ENCODE peak calls at places on chromosomes 12 and 14, in seven cellular contexts. M is cardiac muscle cell, J is Calu3, F is neural crest cell, R is PC-9, H is nephron progenitor cell, G is Peyer's patch. D is an unnamed sample.

GRCh38 chr14:76995279-76996035 is 33.1 kb downstream of the IRF2BPL start:
- DNase-seq in H (no peak), G (no peak), M (no peak), J (no peak), R (no peak), F (no peak), D (no peak)

GRCh38 chr12:77814361-77814760 is 16.3 kb upstream of the NAV3 start:
- DNase-seq in M (no peak), R (no peak), J (no peak), G (no peak), H (no peak), F (no peak), D (no peak)

GRCh38 chr14:99389171-99389826 is 91.4 kb downstream of the SETD3 start:
- DNase-seq in J (peak), M (peak), F (peak), R (no peak), H (peak), G (peak), D (peak)

GRCh38 chr14:53670701-53671100 is 285.9 kb downstream of the BMP4 start:
- DNase-seq in H (no peak), M (peak), J (no peak), G (no peak), R (no peak), F (no peak), D (no peak)

GRCh38 chr12:46617167-46617566 is 208.6 kb downstream of the SLC38A4 start:
- DNase-seq in H (no peak), R (no peak), J (no peak), F (no peak), M (peak), G (no peak), D (no peak)

GRCh38 chr12:53044896-53045571 is 4.8 kb upstream of the TNS2 start:
- DNase-seq in H (no peak), G (no peak), M (no peak), R (no peak), F (no peak), J (no peak), D (no peak)

GRCh38 chr14:73463411-73463810 is 5.1 kb upstream of the NUMB start:
- DNase-seq in J (no peak), R (peak), F (no peak), H (no peak), M (peak), G (peak), D (no peak)

GRCh38 chr12:120164293-120164692 is 30.2 kb downstream of the GCN1 start:
- DNase-seq in R (no peak), G (no peak), F (no peak), M (no peak), J (no peak), H (no peak), D (no peak)

GRCh38 chr14:105986896-105987284 is 460.5 kb downstream of the TMEM121 start:
- DNase-seq in J (no peak), R (no peak), H (no peak), M (no peak), G (no peak), F (no peak), D (no peak)

GRCh38 chr12:99287136-99287535 is 360.4 kb upstream of the GARIN6 start:
- DNase-seq in R (no peak), J (no peak), H (no peak), M (no peak), F (no peak), G (no peak), D (no peak)

GRCh38 chr14:59155886-59156285 is 32.6 kb upstream of the DAAM1 start:
- DNase-seq in H (no peak), F (no peak), M (peak), G (no peak), J (no peak), R (no peak), D (no peak)

GRCh38 chr12:52925717-52926595 is 21.1 kb upstream of the KRT8 start:
- DNase-seq in R (peak), G (peak), H (no peak), J (peak), M (no peak), F (no peak), D (no peak)

GRCh38 chr12:89448951-89449371 is 75.6 kb downstream of the GALNT4 start:
- DNase-seq in M (no peak), R (no peak), H (no peak), G (no peak), J (no peak), F (no peak), D (no peak)

GRCh38 chr12:110742718-110743570 is at the start of gene PPP1CC:
- DNase-seq in H (peak), J (peak), F (peak), R (peak), M (peak), G (peak), D (peak)

GRCh38 chr12:116599285-116600122 is 40.3 kb downstream of the MAP1LC3B2 start:
- DNase-seq in J (peak), H (peak), G (peak), F (peak), M (peak), R (no peak), D (peak)

GRCh38 chr12:101051151-101051550 is 158.9 kb downstream of the SLC5A8 start:
- DNase-seq in F (no peak), R (no peak), H (no peak), M (peak), G (no peak), J (no peak), D (no peak)

GRCh38 chr14:22095845-22096510 is 422.4 kb upstream of the OR4E1 start:
- DNase-seq in J (no peak), M (peak), R (no peak), F (no peak), G (no peak), H (no peak), D (no peak)

GRCh38 chr14:67186789-67187188 is 2.5 kb upstream of the GARIN2 start:
- DNase-seq in M (no peak), G (no peak), H (no peak), J (peak), F (no peak), R (peak), D (no peak)

GRCh38 chr14:104735830-104736642 is 12.0 kb downstream of the ADSS1 start:
- DNase-seq in R (no peak), M (peak), J (no peak), F (no peak), H (no peak), G (peak), D (peak)

GRCh38 chr12:21483531-21483930 is 17.9 kb downstream of the RECQL start:
- DNase-seq in M (no peak), J (no peak), H (no peak), R (no peak), G (no peak), F (no peak), D (no peak)

GRCh38 chr14:96167224-96168148 is 37.2 kb upstream of the BDKRB2 start:
- DNase-seq in F (no peak), J (peak), M (peak), R (peak), G (peak), H (no peak), D (no peak)

GRCh38 chr14:84006643-84007137 is 1523.3 kb upstream of the FLRT2 start:
- DNase-seq in G (no peak), M (peak), F (no peak), R (no peak), J (no peak), H (no peak), D (peak)

GRCh38 chr12:125105600-125105999 is 40.4 kb downstream of the AACS start:
- DNase-seq in F (no peak), G (no peak), H (no peak), M (no peak), J (no peak), R (no peak), D (no peak)

GRCh38 chr12:12032260-12032761 is 38.4 kb upstream of the BCL2L14 start:
- DNase-seq in J (no peak), R (no peak), F (no peak), M (no peak), G (peak), H (no peak), D (no peak)

GRCh38 chr12:1445807-1446206 is 148.6 kb downstream of the FBXL14 start:
- DNase-seq in H (peak), M (no peak), F (no peak), G (no peak), J (no peak), R (no peak), D (no peak)

GRCh38 chr12:96493101-96493500 is 3.7 kb downstream of the CFAP54 start:
- DNase-seq in H (no peak), M (peak), G (no peak), F (no peak), R (no peak), J (no peak), D (no peak)

GRCh38 chr12:12441891-12442461 is 85.1 kb downstream of the BORCS5 start:
- DNase-seq in M (peak), G (peak), F (no peak), H (no peak), J (no peak), R (no peak), D (no peak)

GRCh38 chr12:104975621-104976343 is 10.3 kb upstream of the NOPCHAP1 start:
- DNase-seq in M (peak), F (no peak), J (no peak), R (peak), G (no peak), H (no peak), D (no peak)

GRCh38 chr14:45649051-45649450 is 396.0 kb upstream of the MIS18BP1 start:
- DNase-seq in J (no peak), R (no peak), G (no peak), H (no peak), M (no peak), F (no peak), D (no peak)

GRCh38 chr14:45651906-45652305 is 398.9 kb upstream of the MIS18BP1 start:
- DNase-seq in H (no peak), F (no peak), R (no peak), M (no peak), G (no peak), J (no peak), D (no peak)

GRCh38 chr14:45650754-45651153 is 397.8 kb upstream of the MIS18BP1 start:
- DNase-seq in M (no peak), J (no peak), R (no peak), G (no peak), H (no peak), F (no peak), D (no peak)
- TF ChIP-seq CTCF in M (no peak), J (no peak), R (peak), G (no peak), H (no peak), F (no peak), D (no peak)

GRCh38 chr12:122133192-122133950 is 40.6 kb downstream of the IL31 start:
- DNase-seq in G (no peak), F (no peak), J (no peak), R (no peak), M (no peak), H (no peak), D (peak)
- TF ChIP-seq CTCF in G (no peak), F (no peak), J (no peak), R (no peak), M (no peak), H (no peak), D (no peak)

GRCh38 chr12:50620050-50620974 is 115.5 kb downstream of the DIP2B start:
- DNase-seq in F (no peak), G (no peak), R (peak), H (peak), M (peak), J (no peak), D (no peak)
- TF ChIP-seq CTCF in F (no peak), G (no peak), R (no peak), H (no peak), M (peak), J (no peak), D (no peak)

GRCh38 chr12:49750027-49750977 is 8.9 kb downstream of the TMBIM6 start:
- DNase-seq in J (no peak), F (no peak), M (peak), G (no peak), R (peak), H (no peak), D (no peak)
- TF ChIP-seq CTCF in J (no peak), F (no peak), M (no peak), G (no peak), R (no peak), H (no peak), D (no peak)

DNA sequence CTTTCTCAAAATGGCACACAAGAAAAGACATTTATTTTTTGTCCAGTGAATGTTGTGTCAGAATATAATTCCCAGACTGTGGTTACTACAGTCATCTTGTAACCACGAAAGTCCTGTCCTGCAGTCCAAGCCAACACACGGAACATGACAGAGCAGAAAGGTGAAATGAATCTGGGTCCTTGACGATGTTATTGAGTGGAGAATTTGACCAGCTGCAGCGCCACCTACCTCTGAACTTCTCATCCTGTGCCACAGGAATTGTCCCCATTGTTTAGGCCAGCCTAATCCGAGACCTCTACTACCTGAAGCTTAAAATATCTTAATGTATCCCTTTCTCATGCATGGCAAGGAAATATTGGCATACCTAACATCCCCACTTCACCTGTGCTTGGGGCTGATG is 64.1 kb upstream of the OTX2 start:
- DNase-seq in F (peak), M (no peak), R (no peak), J (peak), G (peak), H (peak), D (peak)
- TF ChIP-seq CTCF in F (peak), M (no peak), R (peak), J (no peak), G (peak), H (peak), D (peak)

GRCh38 chr14:69259531-69260245 is at the start of gene GALNT16:
- DNase-seq in J (peak), H (peak), G (no peak), F (peak), R (no peak), M (peak), D (peak)
- TF ChIP-seq CTCF in J (no peak), H (peak), G (peak), F (peak), R (no peak), M (peak), D (no peak)

DNA sequence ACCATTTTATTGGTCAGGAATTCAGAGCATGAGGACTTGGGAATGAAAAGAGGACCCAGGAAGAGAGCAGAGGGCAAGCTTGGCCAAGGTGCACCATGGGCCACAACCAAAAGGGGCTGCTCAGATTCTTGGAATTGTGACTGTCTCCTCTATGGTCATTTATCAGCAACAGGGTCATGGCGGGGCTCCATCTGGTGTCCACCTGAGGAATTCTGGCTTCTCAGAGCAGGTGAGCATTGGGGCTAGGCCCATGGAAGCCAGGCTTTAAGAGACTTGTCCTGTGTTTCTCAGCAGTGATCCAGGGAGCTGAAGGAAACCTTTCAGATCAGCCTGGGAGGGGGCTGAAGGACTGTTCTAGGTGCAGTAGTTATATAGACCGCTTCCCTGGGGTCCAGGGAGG is 2.6 kb upstream of the RIN3 start:
- DNase-seq in G (peak), R (no peak), F (no peak), H (no peak), M (no peak), J (no peak), D (no peak)
- TF ChIP-seq CTCF in G (peak), R (peak), F (no peak), H (no peak), M (no peak), J (no peak), D (no peak)

GRCh38 chr14:52146504-52146903 is 77.6 kb upstream of the NID2 start:
- DNase-seq in J (no peak), H (no peak), G (no peak), F (no peak), R (no peak), M (no peak), D (no peak)
- TF ChIP-seq CTCF in J (no peak), H (no peak), G (peak), F (no peak), R (no peak), M (peak), D (no peak)

GRCh38 chr12:14135996-14136395 is 154.6 kb upstream of the GRIN2B start:
- DNase-seq in M (no peak), F (no peak), R (no peak), G (no peak), J (no peak), H (no peak), D (no peak)

DNA sequence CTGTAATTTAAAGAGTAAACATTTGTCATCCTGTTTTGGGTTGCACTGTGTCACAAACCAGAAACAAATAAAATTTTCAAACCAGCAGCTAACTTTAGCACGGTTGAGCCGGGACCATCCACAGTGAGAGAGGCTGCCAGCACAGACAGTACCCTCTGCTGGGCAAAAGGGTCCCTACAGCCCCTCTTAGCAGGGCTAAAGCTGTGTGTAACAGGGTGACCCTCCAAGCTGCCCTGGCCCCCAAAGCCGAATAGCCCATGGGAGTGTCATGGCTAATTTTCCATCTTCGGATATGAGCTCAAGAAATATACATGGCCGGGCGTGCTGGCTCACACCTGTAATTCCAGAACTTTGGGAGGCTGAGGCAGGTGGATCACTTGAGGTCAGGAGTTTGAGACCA is 157.1 kb upstream of the GRIN2B start:
- DNase-seq in G (no peak), J (no peak), H (peak), F (peak), R (no peak), M (no peak), D (peak)
- TF ChIP-seq CTCF in G (no peak), J (no peak), H (peak), F (peak), R (peak), M (no peak), D (peak)